ENCODE peak calls at places on chromosomes 12 and 14, in four cellular contexts. F, M, B and R are unnamed samples.
A peak's percentile ranks its signal among the peaks of the same experiment; 100 is the strongest.

GRCh38 chr12:111841236-111841749 is 735 bp upstream of the MAPKAPK5 start:
- DNase-seq in F (peak; percentile 22), M (no peak), B (no peak), R (no peak)

GRCh38 chr12:92573104-92573503 is 129.7 kb upstream of the PLEKHG7 start:
- DNase-seq in F (no peak), M (no peak), B (no peak), R (no peak)

GRCh38 chr12:70831538-70831937 is 89.0 kb downstream of the PTPRR start:
- DNase-seq in F (peak; percentile 56), M (no peak), B (no peak), R (no peak)

GRCh38 chr14:75147423-75148071 is 20.7 kb upstream of the NEK9 start:
- DNase-seq in F (peak; percentile 85), M (peak; percentile 56), B (peak; percentile 71), R (peak; percentile 53)

GRCh38 chr14:31955941-31956579 is 121.0 kb upstream of the ARHGAP5 start:
- DNase-seq in F (no peak), M (no peak), B (no peak), R (no peak)

GRCh38 chr12:101570022-101570421 is 24.7 kb upstream of the MYBPC1 start:
- DNase-seq in F (peak; percentile 31), M (no peak), B (no peak), R (no peak)

GRCh38 chr12:46938071-46938678 is 112.4 kb upstream of the SLC38A4 start:
- DNase-seq in F (no peak), M (no peak), B (no peak), R (no peak)

GRCh38 chr12:19804737-19805136 is 365.4 kb downstream of the AEBP2 start:
- DNase-seq in F (no peak), M (no peak), B (no peak), R (no peak)

GRCh38 chr14:59189281-59189821 is 884 bp downstream of the DAAM1 start:
- DNase-seq in F (no peak), M (no peak), B (peak; percentile 33), R (peak; percentile 32)

GRCh38 chr12:25712169-25712568 is 159.1 kb upstream of the LMNTD1 start:
- DNase-seq in F (no peak), M (no peak), B (no peak), R (no peak)

GRCh38 chr12:60501124-60501729 is 905.4 kb downstream of the SLC16A7 start:
- DNase-seq in F (peak; percentile 10), M (no peak), B (no peak), R (peak; percentile 25)

GRCh38 chr12:70609203-70609602 is 28.0 kb downstream of the PTPRB start:
- DNase-seq in F (no peak), M (no peak), B (no peak), R (no peak)

GRCh38 chr14:105863296-105864108 is 337.1 kb downstream of the TMEM121 start:
- DNase-seq in F (no peak), M (no peak), B (peak; percentile 9), R (no peak)

GRCh38 chr14:104879983-104880565 is 15.0 kb downstream of the CEP170B start:
- DNase-seq in F (no peak), M (no peak), B (no peak), R (no peak)

GRCh38 chr12:107081778-107082177 is 11.6 kb downstream of the CRY1 start:
- DNase-seq in F (no peak), M (no peak), B (no peak), R (no peak)

GRCh38 chr12:27319394-27319793 is 13.2 kb upstream of the BMAL2 start:
- DNase-seq in F (peak; percentile 76), M (peak; percentile 23), B (no peak), R (no peak)

GRCh38 chr12:85527192-85527591 is 247.2 kb downstream of the ALX1 start:
- DNase-seq in F (no peak), M (no peak), B (no peak), R (no peak)

GRCh38 chr14:73168274-73168673 is 32.0 kb downstream of the PSEN1 start:
- DNase-seq in F (no peak), M (no peak), B (no peak), R (no peak)

GRCh38 chr12:131592972-131593371 is 117.9 kb upstream of the SFSWAP start:
- DNase-seq in F (no peak), M (no peak), B (no peak), R (no peak)

DNA sequence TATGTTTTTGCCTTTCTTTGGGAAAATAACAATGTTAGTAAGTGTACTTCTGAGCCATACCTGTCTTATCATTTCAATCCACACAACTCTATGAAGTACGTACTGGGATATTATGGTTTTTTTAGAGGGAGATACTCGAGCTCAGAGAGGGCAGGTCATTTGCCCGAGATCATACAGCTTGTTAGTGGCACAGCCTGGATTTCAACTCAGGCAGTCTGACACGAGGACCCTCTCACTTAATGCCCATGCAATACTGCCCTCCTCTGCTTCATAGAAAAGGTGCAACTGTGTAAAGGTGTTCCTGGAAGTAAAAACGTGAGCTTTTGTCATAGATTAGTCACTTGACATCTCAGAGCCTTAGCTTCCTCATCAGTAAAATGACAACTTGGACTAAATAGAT is 128.0 kb downstream of the NDUFA12 start:
- DNase-seq in F (peak; percentile 19), M (no peak), B (no peak), R (no peak)
- H3K4me3 ChIP-seq in F (no peak overlapping the region), M (no peak overlapping the region), B (no peak overlapping the region), R (no peak overlapping the region)

GRCh38 chr12:6058481-6059161 is 65.8 kb downstream of the VWF start:
- DNase-seq in F (no peak), M (no peak), B (no peak), R (no peak)

GRCh38 chr12:6053541-6053940 is 70.9 kb downstream of the VWF start:
- DNase-seq in F (no peak), M (no peak), B (no peak), R (no peak)

GRCh38 chr12:6057693-6058092 is 66.8 kb downstream of the VWF start:
- DNase-seq in F (no peak), M (no peak), B (no peak), R (peak; percentile 33)

GRCh38 chr12:6059221-6059620 is 65.2 kb downstream of the VWF start:
- DNase-seq in F (no peak), M (no peak), B (no peak), R (no peak)

DNA sequence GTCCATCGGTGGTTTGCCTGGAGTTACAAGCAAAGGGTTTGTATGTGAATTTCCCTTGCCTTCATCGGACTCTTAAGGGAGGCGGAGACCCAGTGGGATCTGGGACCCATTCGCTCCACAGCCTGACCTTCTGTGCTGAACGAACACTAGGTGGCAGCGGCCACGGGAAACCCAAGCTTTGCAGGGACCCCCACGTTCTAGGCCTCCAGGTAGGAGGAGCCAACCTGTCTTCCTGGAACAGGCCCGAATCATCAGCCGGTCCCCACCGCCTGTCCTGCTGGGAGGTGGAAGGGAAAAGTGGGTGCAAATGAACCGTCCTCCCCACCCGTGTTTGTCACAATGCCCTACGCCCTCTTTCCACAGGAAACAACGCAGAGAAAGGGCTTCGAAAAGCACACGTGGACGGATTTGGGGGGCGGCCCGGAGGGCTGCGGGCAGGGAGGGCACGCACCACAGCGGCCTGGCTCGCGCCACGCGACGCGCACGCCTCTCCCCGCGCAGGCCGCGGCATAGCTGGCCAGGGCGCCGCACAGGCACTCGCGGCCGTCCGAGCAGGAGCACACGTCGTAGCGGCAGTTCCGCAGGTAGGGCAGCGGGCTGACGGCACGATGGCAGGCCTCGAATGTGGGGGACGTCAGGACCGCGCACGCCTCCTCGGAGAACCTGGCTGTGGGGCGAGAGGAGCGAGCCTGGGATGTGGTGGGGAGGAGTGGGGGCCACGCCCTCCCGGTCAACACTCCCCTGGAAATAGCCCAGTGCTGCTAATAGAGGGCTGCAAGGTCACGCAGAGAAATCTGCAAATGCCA is 67.9 kb downstream of the VWF start:
- DNase-seq in F (no peak), M (no peak), B (no peak), R (no peak)
- H3K4me3 ChIP-seq in F (no peak overlapping the region), M (no peak overlapping the region), B (peak overlapping the region; percentile 11), R (no peak overlapping the region)

DNA sequence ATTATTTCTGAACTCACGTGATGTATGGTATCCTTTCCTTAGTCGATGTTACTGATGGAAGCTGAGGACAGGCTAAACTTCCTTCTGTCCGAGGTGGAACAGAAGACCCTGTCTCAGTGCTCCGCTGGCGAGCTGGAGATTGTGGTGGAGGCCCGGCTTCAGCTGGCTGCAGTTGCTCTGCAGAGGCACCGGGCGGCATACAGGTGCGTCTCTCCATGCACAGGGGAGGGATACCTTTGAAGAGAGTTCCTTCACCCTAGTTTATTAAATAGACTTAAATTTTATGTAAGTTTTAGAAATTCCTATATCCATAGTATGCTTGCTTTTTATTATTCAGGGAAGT is 186.7 kb upstream of the NEDD1 start:
- DNase-seq in F (peak; percentile 1), M (no peak), B (peak; percentile 21), R (no peak)
- H3K4me3 ChIP-seq in F (peak overlapping the region; percentile 25), M (peak overlapping the region; percentile 14), B (peak overlapping the region; percentile 29), R (peak overlapping the region; percentile 44)

DNA sequence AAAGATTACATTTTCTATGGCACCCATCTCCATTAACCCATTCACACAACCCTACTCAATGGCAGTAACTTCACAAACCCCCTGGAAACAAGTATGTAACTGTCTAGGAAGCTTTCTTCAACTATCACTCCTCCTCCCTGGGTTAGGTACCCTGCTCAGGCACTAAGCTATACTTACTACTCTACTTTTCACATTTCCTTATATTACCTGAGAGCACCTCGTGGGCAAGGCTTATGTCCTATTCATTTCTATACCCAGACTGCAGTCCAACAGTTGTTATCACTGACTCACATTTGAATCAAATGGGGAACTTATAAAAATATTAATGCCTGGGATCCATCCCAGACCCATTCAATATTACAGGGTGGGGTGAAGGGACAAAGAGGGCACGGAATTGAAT is 4.6 kb downstream of the PAWR start:
- DNase-seq in F (no peak), M (no peak), B (no peak), R (no peak)
- H3K4me3 ChIP-seq in F (no peak overlapping the region), M (no peak overlapping the region), B (no peak overlapping the region), R (no peak overlapping the region)

GRCh38 chr12:76766161-76766560 is 2.2 kb downstream of the ZDHHC17 start:
- DNase-seq in F (no peak), M (no peak), B (no peak), R (no peak)

GRCh38 chr12:76765598-76765997 is 1.7 kb downstream of the ZDHHC17 start:
- DNase-seq in F (no peak), M (no peak), B (no peak), R (no peak)

GRCh38 chr12:76763746-76764675 is at the start of gene ZDHHC17:
- DNase-seq in F (peak; percentile 88), M (peak; percentile 79), B (peak; percentile 94), R (peak; percentile 90)

GRCh38 chr12:76764856-76765255 is 941 bp downstream of the ZDHHC17 start:
- DNase-seq in F (peak; percentile 20), M (no peak), B (no peak), R (no peak)

GRCh38 chr12:76762556-76762955 is 1.4 kb upstream of the ZDHHC17 start:
- DNase-seq in F (peak; percentile 32), M (no peak), B (no peak), R (no peak)
- H3K4me3 ChIP-seq in F (peak overlapping the region; percentile 96), M (no peak overlapping the region), B (no peak overlapping the region), R (peak overlapping the region; percentile 82)

GRCh38 chr12:115190191-115190590 is 506.2 kb upstream of the TBX3 start:
- DNase-seq in F (peak; percentile 38), M (no peak), B (no peak), R (no peak)

GRCh38 chr12:115191342-115191741 is 507.4 kb upstream of the TBX3 start:
- DNase-seq in F (peak; percentile 52), M (no peak), B (no peak), R (no peak)

GRCh38 chr12:115199831-115200230 is 515.9 kb upstream of the TBX3 start:
- DNase-seq in F (peak; percentile 84), M (peak; percentile 65), B (no peak), R (no peak)

GRCh38 chr12:115194448-115194847 is 510.5 kb upstream of the TBX3 start:
- DNase-seq in F (no peak), M (no peak), B (no peak), R (no peak)

GRCh38 chr12:115194857-115195256 is 510.9 kb upstream of the TBX3 start:
- DNase-seq in F (no peak), M (no peak), B (no peak), R (no peak)
- H3K4me3 ChIP-seq in F (no peak overlapping the region), M (no peak overlapping the region), B (no peak overlapping the region), R (no peak overlapping the region)

GRCh38 chr12:48979602-48980388 is 1.7 kb downstream of the WNT1 start:
- DNase-seq in F (no peak), M (no peak), B (no peak), R (no peak)
- H3K4me3 ChIP-seq in F (no peak overlapping the region), M (peak overlapping the region; percentile 7), B (peak overlapping the region; percentile 31), R (peak overlapping the region; percentile 2)